ENCODE peak calls at places on chromosomes 5 and 9, in four cellular contexts. B, V, K and O are unnamed samples.

GRCh38 chr5:149274964-149275363 is 3.3 kb downstream of the AFAP1L1 start:
- DNase-seq in B (no peak), V (no peak), K (no peak), O (peak)

GRCh38 chr5:18179579-18179978 is 545.3 kb downstream of the TAF11L14 start:
- DNase-seq in B (no peak), V (no peak), K (no peak), O (no peak)

GRCh38 chr9:129555512-129556203 is 65.2 kb downstream of the C9orf50 start:
- DNase-seq in B (no peak), V (no peak), K (no peak), O (peak)

GRCh38 chr5:137822158-137822764 is 45.4 kb upstream of the MYOT start:
- DNase-seq in B (peak), V (peak), K (no peak), O (peak)

GRCh38 chr5:115433918-115434317 is 110.7 kb downstream of the FEM1C start:
- DNase-seq in B (no peak), V (no peak), K (no peak), O (peak)

GRCh38 chr9:129258124-129258822 is 80.2 kb upstream of the IER5L start:
- DNase-seq in B (peak), V (peak), K (no peak), O (peak)

GRCh38 chr5:139094154-139095131 is 103.7 kb downstream of the SIL1 start:
- DNase-seq in B (no peak), V (no peak), K (peak), O (no peak)

GRCh38 chr5:53069626-53070025 is 39.9 kb downstream of the MOCS2 start:
- DNase-seq in B (no peak), V (no peak), K (no peak), O (peak)

GRCh38 chr9:94300470-94301301 is 27.8 kb downstream of the NUTM2F start:
- DNase-seq in B (no peak), V (peak), K (no peak), O (no peak)

GRCh38 chr5:53151713-53152458 is 42.3 kb upstream of the MOCS2 start:
- DNase-seq in B (peak), V (no peak), K (no peak), O (peak)

GRCh38 chr5:95715799-95716461 is 15.2 kb upstream of the RHOBTB3 start:
- DNase-seq in B (peak), V (no peak), K (no peak), O (peak)

GRCh38 chr5:64834611-64835010 is 65.9 kb downstream of the CWC27 start:
- DNase-seq in B (no peak), V (no peak), K (no peak), O (no peak)

GRCh38 chr5:33588654-33589372 is 148.0 kb downstream of the TARS1 start:
- DNase-seq in B (peak), V (peak), K (no peak), O (no peak)

GRCh38 chr9:110047955-110048472 is 159.9 kb downstream of the C9orf152 start:
- DNase-seq in B (no peak), V (no peak), K (no peak), O (no peak)

GRCh38 chr9:87655731-87656130 is 70.2 kb upstream of the CTSL start:
- DNase-seq in B (no peak), V (no peak), K (no peak), O (no peak)

GRCh38 chr5:119852140-119852539 is 222.8 kb downstream of the FAM170A start:
- DNase-seq in B (no peak), V (no peak), K (no peak), O (no peak)

GRCh38 chr5:31121224-31121623 is 72.3 kb upstream of the CDH6 start:
- DNase-seq in B (no peak), V (no peak), K (no peak), O (no peak)

GRCh38 chr9:133584559-133585476 is 24.4 kb downstream of the FAM163B start:
- DNase-seq in B (no peak), V (no peak), K (no peak), O (no peak)

GRCh38 chr5:176784218-176785165 is 25.9 kb upstream of the UNC5A start:
- DNase-seq in B (peak), V (no peak), K (no peak), O (peak)

GRCh38 chr5:179139111-179139935 is 79.2 kb downstream of the ZNF354C start:
- DNase-seq in B (no peak), V (no peak), K (no peak), O (no peak)

GRCh38 chr5:1315018-1315708 is 20.3 kb upstream of the TERT start:
- DNase-seq in B (no peak), V (no peak), K (no peak), O (no peak)

GRCh38 chr5:1316588-1316902 is 21.7 kb upstream of the TERT start:
- DNase-seq in B (no peak), V (no peak), K (no peak), O (no peak)

GRCh38 chr5:1314564-1314982 is 19.7 kb upstream of the TERT start:
- DNase-seq in B (no peak), V (no peak), K (no peak), O (no peak)

GRCh38 chr5:1316941-1317340 is 22.1 kb upstream of the TERT start:
- DNase-seq in B (no peak), V (no peak), K (no peak), O (no peak)

GRCh38 chr5:1315709-1316587 is 21.1 kb upstream of the TERT start:
- DNase-seq in B (peak), V (peak), K (peak), O (no peak)
- TF ChIP-seq ELK1 in B (no peak), V (no peak), K (no peak), O (no peak)

GRCh38 chr5:151095341-151096000 is 14.6 kb upstream of the TNIP1 start:
- DNase-seq in B (peak), V (peak), K (no peak), O (no peak)

GRCh38 chr5:151094054-151094858 is 13.4 kb upstream of the TNIP1 start:
- DNase-seq in B (peak), V (no peak), K (no peak), O (peak)

GRCh38 chr5:151094861-151095260 is 14.0 kb upstream of the TNIP1 start:
- DNase-seq in B (no peak), V (no peak), K (no peak), O (no peak)

GRCh38 chr5:151092750-151093149 is 11.9 kb upstream of the TNIP1 start:
- DNase-seq in B (no peak), V (no peak), K (no peak), O (peak)

GRCh38 chr5:151093476-151093889 is 12.6 kb upstream of the TNIP1 start:
- DNase-seq in B (peak), V (no peak), K (no peak), O (peak)
- TF ChIP-seq ELK1 in B (no peak), V (no peak), K (no peak), O (no peak)

GRCh38 chr9:21549251-21549765 is 67.2 kb upstream of the IFNE start:
- DNase-seq in B (peak), V (no peak), K (no peak), O (peak)
- TF ChIP-seq ELK1 in B (no peak), V (no peak), K (no peak), O (no peak)

DNA sequence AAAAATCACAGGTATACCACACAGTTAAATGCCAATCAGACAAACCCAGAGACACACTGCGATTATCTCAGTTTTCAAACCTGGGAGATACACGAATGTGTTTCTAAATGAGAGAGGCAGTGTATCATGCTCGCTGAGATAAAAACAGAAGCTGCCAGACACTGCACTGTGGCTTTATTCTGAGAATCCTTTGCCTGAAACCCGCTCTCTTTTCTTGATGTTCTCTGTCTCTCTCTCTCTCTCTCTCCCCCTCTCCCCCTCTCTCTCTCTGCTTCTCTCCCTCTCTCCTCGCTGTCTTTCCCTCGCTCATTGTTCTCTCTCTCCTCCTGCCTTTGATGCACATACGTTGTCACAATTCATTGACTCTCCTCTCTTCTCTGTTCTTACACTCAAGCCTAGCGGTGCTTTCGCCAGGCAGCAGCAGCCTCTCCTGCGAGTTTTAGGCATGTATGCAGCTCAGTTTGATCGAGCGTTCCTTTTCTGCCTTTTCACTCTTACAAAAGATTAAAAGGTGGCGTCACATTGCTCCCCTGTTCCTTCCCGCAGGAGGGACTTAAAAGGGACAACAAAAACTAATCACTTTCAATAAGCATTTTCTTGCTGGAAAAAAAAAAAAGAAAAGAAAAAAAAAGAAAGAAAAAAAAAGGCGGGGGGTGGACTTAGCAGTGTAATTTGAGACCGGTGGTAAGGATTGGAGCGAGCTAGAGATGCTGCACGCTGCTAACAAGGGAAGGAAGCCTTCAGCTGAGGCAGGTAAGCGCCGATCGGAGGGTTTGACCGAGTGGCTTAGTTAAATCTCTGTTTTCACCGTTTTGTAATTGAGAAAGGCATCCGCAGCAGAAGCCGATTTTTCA is 717.9 kb upstream of the WWC1 start:
- DNase-seq in B (no peak), V (no peak), K (no peak), O (peak)
- TF ChIP-seq ELK1 in B (no peak), V (no peak), K (no peak), O (no peak)